ENCODE peak calls at places on chromosomes 6 and 20, in nine cellular contexts. One of them, this sample, is unnamed.

GRCh38 chr6:163951990-163952389 is 537.5 kb downstream of the QKI start:
- DNase-seq in activated CD4-positive, alpha-beta memory T cell treated with anti-CD3 and anti-CD28 coated beads, Interleukin-2, amount 10 ng/mL, durations not matched to agents 7 days and 5 days: no peak
- DNase-seq in OCI-LY7: no peak
- DNase-seq in central memory CD4-positive, alpha-beta T cell: no peak
- DNase-seq in PC-3: no peak
- DNase-seq in amniotic epithelial cell: no peak
- DNase-seq in stimulated activated CD4-positive, alpha-beta T cell treated with anti-CD3 and anti-CD28 coated beads, Interleukin-4, amount 100 ng/mL, for 4 hours: no peak
- DNase-seq in cardiac fibroblast: no peak
- DNase-seq in mesendoderm: no peak
- DNase-seq in this sample: no peak

GRCh38 chr20:17562804-17563305 is 7.0 kb upstream of the DSTN start:
- DNase-seq in activated CD4-positive, alpha-beta memory T cell treated with anti-CD3 and anti-CD28 coated beads, Interleukin-2, amount 10 ng/mL, durations not matched to agents 7 days and 5 days: no peak
- DNase-seq in OCI-LY7: no peak
- DNase-seq in central memory CD4-positive, alpha-beta T cell: no peak
- DNase-seq in PC-3: peak; percentile 31
- DNase-seq in amniotic epithelial cell: peak; percentile 95
- DNase-seq in stimulated activated CD4-positive, alpha-beta T cell treated with anti-CD3 and anti-CD28 coated beads, Interleukin-4, amount 100 ng/mL, for 4 hours: no peak
- DNase-seq in cardiac fibroblast: peak; percentile 88
- DNase-seq in mesendoderm: peak; percentile 35
- DNase-seq in this sample: peak; percentile 62

GRCh38 chr20:575230-575629 is 31.6 kb upstream of the CSNK2A1 start:
- DNase-seq in activated CD4-positive, alpha-beta memory T cell treated with anti-CD3 and anti-CD28 coated beads, Interleukin-2, amount 10 ng/mL, durations not matched to agents 7 days and 5 days: no peak
- DNase-seq in OCI-LY7: no peak
- DNase-seq in central memory CD4-positive, alpha-beta T cell: no peak
- DNase-seq in PC-3: no peak
- DNase-seq in amniotic epithelial cell: no peak
- DNase-seq in stimulated activated CD4-positive, alpha-beta T cell treated with anti-CD3 and anti-CD28 coated beads, Interleukin-4, amount 100 ng/mL, for 4 hours: no peak
- DNase-seq in cardiac fibroblast: no peak
- DNase-seq in mesendoderm: no peak
- DNase-seq in this sample: no peak

GRCh38 chr20:4445331-4445730 is 276.4 kb upstream of the PRND start:
- DNase-seq in activated CD4-positive, alpha-beta memory T cell treated with anti-CD3 and anti-CD28 coated beads, Interleukin-2, amount 10 ng/mL, durations not matched to agents 7 days and 5 days: no peak
- DNase-seq in OCI-LY7: no peak
- DNase-seq in central memory CD4-positive, alpha-beta T cell: no peak
- DNase-seq in PC-3: no peak
- DNase-seq in amniotic epithelial cell: no peak
- DNase-seq in stimulated activated CD4-positive, alpha-beta T cell treated with anti-CD3 and anti-CD28 coated beads, Interleukin-4, amount 100 ng/mL, for 4 hours: no peak
- DNase-seq in cardiac fibroblast: no peak
- DNase-seq in mesendoderm: no peak
- DNase-seq in this sample: no peak

GRCh38 chr6:43250992-43251373 is 7.7 kb downstream of the TTBK1 start:
- DNase-seq in activated CD4-positive, alpha-beta memory T cell treated with anti-CD3 and anti-CD28 coated beads, Interleukin-2, amount 10 ng/mL, durations not matched to agents 7 days and 5 days: no peak
- DNase-seq in OCI-LY7: no peak
- DNase-seq in central memory CD4-positive, alpha-beta T cell: no peak
- DNase-seq in PC-3: peak; percentile 54
- DNase-seq in amniotic epithelial cell: no peak
- DNase-seq in stimulated activated CD4-positive, alpha-beta T cell treated with anti-CD3 and anti-CD28 coated beads, Interleukin-4, amount 100 ng/mL, for 4 hours: no peak
- DNase-seq in cardiac fibroblast: no peak
- DNase-seq in mesendoderm: no peak
- DNase-seq in this sample: no peak

GRCh38 chr6:136403166-136403980 is 113.7 kb upstream of the BCLAF1 start:
- DNase-seq in activated CD4-positive, alpha-beta memory T cell treated with anti-CD3 and anti-CD28 coated beads, Interleukin-2, amount 10 ng/mL, durations not matched to agents 7 days and 5 days: no peak
- DNase-seq in OCI-LY7: no peak
- DNase-seq in central memory CD4-positive, alpha-beta T cell: no peak
- DNase-seq in PC-3: peak; percentile 88
- DNase-seq in amniotic epithelial cell: peak; percentile 97
- DNase-seq in stimulated activated CD4-positive, alpha-beta T cell treated with anti-CD3 and anti-CD28 coated beads, Interleukin-4, amount 100 ng/mL, for 4 hours: no peak
- DNase-seq in cardiac fibroblast: peak; percentile 78
- DNase-seq in mesendoderm: no peak
- DNase-seq in this sample: peak; percentile 24

GRCh38 chr20:63223121-63223825 is 7.3 kb upstream of the YTHDF1 start:
- DNase-seq in activated CD4-positive, alpha-beta memory T cell treated with anti-CD3 and anti-CD28 coated beads, Interleukin-2, amount 10 ng/mL, durations not matched to agents 7 days and 5 days: peak; percentile 54
- DNase-seq in OCI-LY7: peak; percentile 58
- DNase-seq in central memory CD4-positive, alpha-beta T cell: peak; percentile 21
- DNase-seq in PC-3: peak; percentile 61
- DNase-seq in amniotic epithelial cell: peak; percentile 21
- DNase-seq in stimulated activated CD4-positive, alpha-beta T cell treated with anti-CD3 and anti-CD28 coated beads, Interleukin-4, amount 100 ng/mL, for 4 hours: peak; percentile 34
- DNase-seq in cardiac fibroblast: peak; percentile 48
- DNase-seq in mesendoderm: peak; percentile 62
- DNase-seq in this sample: no peak

GRCh38 chr20:35618372-35619131 is 2.9 kb downstream of the SPAG4 start:
- DNase-seq in activated CD4-positive, alpha-beta memory T cell treated with anti-CD3 and anti-CD28 coated beads, Interleukin-2, amount 10 ng/mL, durations not matched to agents 7 days and 5 days: peak; percentile 30
- DNase-seq in OCI-LY7: peak; percentile 58
- DNase-seq in central memory CD4-positive, alpha-beta T cell: peak; percentile 17
- DNase-seq in PC-3: peak; percentile 46
- DNase-seq in amniotic epithelial cell: no peak
- DNase-seq in stimulated activated CD4-positive, alpha-beta T cell treated with anti-CD3 and anti-CD28 coated beads, Interleukin-4, amount 100 ng/mL, for 4 hours: no peak
- DNase-seq in cardiac fibroblast: peak; percentile 37
- DNase-seq in mesendoderm: no peak
- DNase-seq in this sample: no peak

GRCh38 chr6:27280064-27280539 is 32.0 kb downstream of the POM121L2 start:
- DNase-seq in activated CD4-positive, alpha-beta memory T cell treated with anti-CD3 and anti-CD28 coated beads, Interleukin-2, amount 10 ng/mL, durations not matched to agents 7 days and 5 days: no peak
- DNase-seq in OCI-LY7: no peak
- DNase-seq in central memory CD4-positive, alpha-beta T cell: no peak
- DNase-seq in PC-3: peak; percentile 74
- DNase-seq in amniotic epithelial cell: peak; percentile 35
- DNase-seq in stimulated activated CD4-positive, alpha-beta T cell treated with anti-CD3 and anti-CD28 coated beads, Interleukin-4, amount 100 ng/mL, for 4 hours: peak; percentile 19
- DNase-seq in cardiac fibroblast: peak; percentile 51
- DNase-seq in mesendoderm: peak; percentile 88
- DNase-seq in this sample: no peak

GRCh38 chr20:64041781-64042771 is 6.1 kb downstream of the C20orf204 start:
- DNase-seq in activated CD4-positive, alpha-beta memory T cell treated with anti-CD3 and anti-CD28 coated beads, Interleukin-2, amount 10 ng/mL, durations not matched to agents 7 days and 5 days: no peak
- DNase-seq in OCI-LY7: peak; percentile 35
- DNase-seq in central memory CD4-positive, alpha-beta T cell: no peak
- DNase-seq in PC-3: peak; percentile 16
- DNase-seq in amniotic epithelial cell: no peak
- DNase-seq in stimulated activated CD4-positive, alpha-beta T cell treated with anti-CD3 and anti-CD28 coated beads, Interleukin-4, amount 100 ng/mL, for 4 hours: no peak
- DNase-seq in cardiac fibroblast: no peak
- DNase-seq in mesendoderm: no peak
- DNase-seq in this sample: no peak

GRCh38 chr20:63090682-63091571 is 84.2 kb upstream of the BHLHE23 start:
- DNase-seq in activated CD4-positive, alpha-beta memory T cell treated with anti-CD3 and anti-CD28 coated beads, Interleukin-2, amount 10 ng/mL, durations not matched to agents 7 days and 5 days: no peak
- DNase-seq in OCI-LY7: no peak
- DNase-seq in central memory CD4-positive, alpha-beta T cell: no peak
- DNase-seq in PC-3: peak; percentile 16
- DNase-seq in amniotic epithelial cell: no peak
- DNase-seq in stimulated activated CD4-positive, alpha-beta T cell treated with anti-CD3 and anti-CD28 coated beads, Interleukin-4, amount 100 ng/mL, for 4 hours: no peak
- DNase-seq in cardiac fibroblast: no peak
- DNase-seq in mesendoderm: no peak
- DNase-seq in this sample: no peak

GRCh38 chr6:3808189-3808588 is 41.0 kb upstream of the FAM50B start:
- DNase-seq in activated CD4-positive, alpha-beta memory T cell treated with anti-CD3 and anti-CD28 coated beads, Interleukin-2, amount 10 ng/mL, durations not matched to agents 7 days and 5 days: no peak
- DNase-seq in OCI-LY7: no peak
- DNase-seq in central memory CD4-positive, alpha-beta T cell: no peak
- DNase-seq in PC-3: peak; percentile 30
- DNase-seq in amniotic epithelial cell: no peak
- DNase-seq in stimulated activated CD4-positive, alpha-beta T cell treated with anti-CD3 and anti-CD28 coated beads, Interleukin-4, amount 100 ng/mL, for 4 hours: no peak
- DNase-seq in cardiac fibroblast: no peak
- DNase-seq in mesendoderm: no peak
- DNase-seq in this sample: no peak

GRCh38 chr6:160634706-160635105 is 29.4 kb downstream of the LPA start:
- DNase-seq in activated CD4-positive, alpha-beta memory T cell treated with anti-CD3 and anti-CD28 coated beads, Interleukin-2, amount 10 ng/mL, durations not matched to agents 7 days and 5 days: no peak
- DNase-seq in OCI-LY7: no peak
- DNase-seq in central memory CD4-positive, alpha-beta T cell: no peak
- DNase-seq in PC-3: no peak
- DNase-seq in amniotic epithelial cell: peak; percentile 0
- DNase-seq in stimulated activated CD4-positive, alpha-beta T cell treated with anti-CD3 and anti-CD28 coated beads, Interleukin-4, amount 100 ng/mL, for 4 hours: no peak
- DNase-seq in cardiac fibroblast: no peak
- DNase-seq in mesendoderm: no peak
- DNase-seq in this sample: no peak

GRCh38 chr6:75157336-75157735 is 48.5 kb downstream of the COL12A1 start:
- DNase-seq in activated CD4-positive, alpha-beta memory T cell treated with anti-CD3 and anti-CD28 coated beads, Interleukin-2, amount 10 ng/mL, durations not matched to agents 7 days and 5 days: no peak
- DNase-seq in OCI-LY7: no peak
- DNase-seq in central memory CD4-positive, alpha-beta T cell: no peak
- DNase-seq in PC-3: no peak
- DNase-seq in amniotic epithelial cell: no peak
- DNase-seq in stimulated activated CD4-positive, alpha-beta T cell treated with anti-CD3 and anti-CD28 coated beads, Interleukin-4, amount 100 ng/mL, for 4 hours: no peak
- DNase-seq in cardiac fibroblast: no peak
- DNase-seq in mesendoderm: no peak
- DNase-seq in this sample: no peak

GRCh38 chr6:114304304-114304887 is 38.4 kb downstream of the HS3ST5 start:
- DNase-seq in activated CD4-positive, alpha-beta memory T cell treated with anti-CD3 and anti-CD28 coated beads, Interleukin-2, amount 10 ng/mL, durations not matched to agents 7 days and 5 days: no peak
- DNase-seq in OCI-LY7: peak; percentile 15
- DNase-seq in central memory CD4-positive, alpha-beta T cell: no peak
- DNase-seq in PC-3: peak; percentile 64
- DNase-seq in amniotic epithelial cell: peak; percentile 9
- DNase-seq in stimulated activated CD4-positive, alpha-beta T cell treated with anti-CD3 and anti-CD28 coated beads, Interleukin-4, amount 100 ng/mL, for 4 hours: no peak
- DNase-seq in cardiac fibroblast: peak; percentile 43
- DNase-seq in mesendoderm: no peak
- DNase-seq in this sample: peak; percentile 14

GRCh38 chr6:43243649-43244321 is 504 bp downstream of the TTBK1 start:
- DNase-seq in activated CD4-positive, alpha-beta memory T cell treated with anti-CD3 and anti-CD28 coated beads, Interleukin-2, amount 10 ng/mL, durations not matched to agents 7 days and 5 days: no peak
- DNase-seq in OCI-LY7: no peak
- DNase-seq in central memory CD4-positive, alpha-beta T cell: no peak
- DNase-seq in PC-3: no peak
- DNase-seq in amniotic epithelial cell: no peak
- DNase-seq in stimulated activated CD4-positive, alpha-beta T cell treated with anti-CD3 and anti-CD28 coated beads, Interleukin-4, amount 100 ng/mL, for 4 hours: no peak
- DNase-seq in cardiac fibroblast: no peak
- DNase-seq in mesendoderm: no peak
- DNase-seq in this sample: no peak

GRCh38 chr20:58461104-58461503 is 54.1 kb downstream of the APCDD1L start:
- DNase-seq in activated CD4-positive, alpha-beta memory T cell treated with anti-CD3 and anti-CD28 coated beads, Interleukin-2, amount 10 ng/mL, durations not matched to agents 7 days and 5 days: no peak
- DNase-seq in OCI-LY7: no peak
- DNase-seq in central memory CD4-positive, alpha-beta T cell: no peak
- DNase-seq in PC-3: no peak
- DNase-seq in amniotic epithelial cell: no peak
- DNase-seq in stimulated activated CD4-positive, alpha-beta T cell treated with anti-CD3 and anti-CD28 coated beads, Interleukin-4, amount 100 ng/mL, for 4 hours: no peak
- DNase-seq in cardiac fibroblast: no peak
- DNase-seq in mesendoderm: no peak
- DNase-seq in this sample: no peak

GRCh38 chr6:159727717-159728440 is 573 bp downstream of the WTAP start:
- DNase-seq in activated CD4-positive, alpha-beta memory T cell treated with anti-CD3 and anti-CD28 coated beads, Interleukin-2, amount 10 ng/mL, durations not matched to agents 7 days and 5 days: peak; percentile 67
- DNase-seq in OCI-LY7: peak; percentile 76
- DNase-seq in central memory CD4-positive, alpha-beta T cell: no peak
- DNase-seq in PC-3: peak; percentile 5
- DNase-seq in amniotic epithelial cell: peak; percentile 30
- DNase-seq in stimulated activated CD4-positive, alpha-beta T cell treated with anti-CD3 and anti-CD28 coated beads, Interleukin-4, amount 100 ng/mL, for 4 hours: no peak
- DNase-seq in cardiac fibroblast: peak; percentile 15
- DNase-seq in mesendoderm: peak; percentile 70
- DNase-seq in this sample: peak; percentile 33

GRCh38 chr20:58571942-58572666 is 56.9 kb upstream of the APCDD1L start:
- DNase-seq in activated CD4-positive, alpha-beta memory T cell treated with anti-CD3 and anti-CD28 coated beads, Interleukin-2, amount 10 ng/mL, durations not matched to agents 7 days and 5 days: no peak
- DNase-seq in OCI-LY7: no peak
- DNase-seq in central memory CD4-positive, alpha-beta T cell: no peak
- DNase-seq in PC-3: peak; percentile 39
- DNase-seq in amniotic epithelial cell: peak; percentile 56
- DNase-seq in stimulated activated CD4-positive, alpha-beta T cell treated with anti-CD3 and anti-CD28 coated beads, Interleukin-4, amount 100 ng/mL, for 4 hours: no peak
- DNase-seq in cardiac fibroblast: peak; percentile 19
- DNase-seq in mesendoderm: no peak
- DNase-seq in this sample: no peak

GRCh38 chr6:152004036-152004566 is 196.6 kb downstream of the ESR1 start:
- DNase-seq in activated CD4-positive, alpha-beta memory T cell treated with anti-CD3 and anti-CD28 coated beads, Interleukin-2, amount 10 ng/mL, durations not matched to agents 7 days and 5 days: no peak
- DNase-seq in OCI-LY7: no peak
- DNase-seq in central memory CD4-positive, alpha-beta T cell: no peak
- DNase-seq in PC-3: no peak
- DNase-seq in amniotic epithelial cell: no peak
- DNase-seq in stimulated activated CD4-positive, alpha-beta T cell treated with anti-CD3 and anti-CD28 coated beads, Interleukin-4, amount 100 ng/mL, for 4 hours: no peak
- DNase-seq in cardiac fibroblast: no peak
- DNase-seq in mesendoderm: no peak
- DNase-seq in this sample: peak; percentile 86

GRCh38 chr6:17741507-17741906 is 34.8 kb upstream of the NUP153 start:
- DNase-seq in activated CD4-positive, alpha-beta memory T cell treated with anti-CD3 and anti-CD28 coated beads, Interleukin-2, amount 10 ng/mL, durations not matched to agents 7 days and 5 days: no peak
- DNase-seq in OCI-LY7: no peak
- DNase-seq in central memory CD4-positive, alpha-beta T cell: no peak
- DNase-seq in PC-3: no peak
- DNase-seq in amniotic epithelial cell: no peak
- DNase-seq in stimulated activated CD4-positive, alpha-beta T cell treated with anti-CD3 and anti-CD28 coated beads, Interleukin-4, amount 100 ng/mL, for 4 hours: no peak
- DNase-seq in cardiac fibroblast: no peak
- DNase-seq in mesendoderm: no peak
- DNase-seq in this sample: no peak

GRCh38 chr20:58695895-58696375 is 3.3 kb downstream of the NPEPL1 start:
- DNase-seq in activated CD4-positive, alpha-beta memory T cell treated with anti-CD3 and anti-CD28 coated beads, Interleukin-2, amount 10 ng/mL, durations not matched to agents 7 days and 5 days: no peak
- DNase-seq in OCI-LY7: no peak
- DNase-seq in central memory CD4-positive, alpha-beta T cell: no peak
- DNase-seq in PC-3: no peak
- DNase-seq in amniotic epithelial cell: no peak
- DNase-seq in stimulated activated CD4-positive, alpha-beta T cell treated with anti-CD3 and anti-CD28 coated beads, Interleukin-4, amount 100 ng/mL, for 4 hours: no peak
- DNase-seq in cardiac fibroblast: no peak
- DNase-seq in mesendoderm: no peak
- DNase-seq in this sample: no peak

GRCh38 chr6:136788069-136788902 is 4.0 kb downstream of the MAP3K5 start:
- DNase-seq in activated CD4-positive, alpha-beta memory T cell treated with anti-CD3 and anti-CD28 coated beads, Interleukin-2, amount 10 ng/mL, durations not matched to agents 7 days and 5 days: no peak
- DNase-seq in OCI-LY7: no peak
- DNase-seq in central memory CD4-positive, alpha-beta T cell: peak; percentile 75
- DNase-seq in PC-3: peak; percentile 58
- DNase-seq in amniotic epithelial cell: peak; percentile 92
- DNase-seq in stimulated activated CD4-positive, alpha-beta T cell treated with anti-CD3 and anti-CD28 coated beads, Interleukin-4, amount 100 ng/mL, for 4 hours: no peak
- DNase-seq in cardiac fibroblast: peak; percentile 75
- DNase-seq in mesendoderm: no peak
- DNase-seq in this sample: peak; percentile 23

GRCh38 chr6:101926149-101926925 is 532.8 kb downstream of the GRIK2 start:
- DNase-seq in activated CD4-positive, alpha-beta memory T cell treated with anti-CD3 and anti-CD28 coated beads, Interleukin-2, amount 10 ng/mL, durations not matched to agents 7 days and 5 days: no peak
- DNase-seq in OCI-LY7: no peak
- DNase-seq in central memory CD4-positive, alpha-beta T cell: no peak
- DNase-seq in PC-3: no peak
- DNase-seq in amniotic epithelial cell: no peak
- DNase-seq in stimulated activated CD4-positive, alpha-beta T cell treated with anti-CD3 and anti-CD28 coated beads, Interleukin-4, amount 100 ng/mL, for 4 hours: no peak
- DNase-seq in cardiac fibroblast: no peak
- DNase-seq in mesendoderm: no peak
- DNase-seq in this sample: no peak

GRCh38 chr6:16741112-16742016 is 19.9 kb downstream of the ATXN1 start:
- DNase-seq in activated CD4-positive, alpha-beta memory T cell treated with anti-CD3 and anti-CD28 coated beads, Interleukin-2, amount 10 ng/mL, durations not matched to agents 7 days and 5 days: no peak
- DNase-seq in OCI-LY7: no peak
- DNase-seq in central memory CD4-positive, alpha-beta T cell: no peak
- DNase-seq in PC-3: peak; percentile 78
- DNase-seq in amniotic epithelial cell: peak; percentile 99
- DNase-seq in stimulated activated CD4-positive, alpha-beta T cell treated with anti-CD3 and anti-CD28 coated beads, Interleukin-4, amount 100 ng/mL, for 4 hours: no peak
- DNase-seq in cardiac fibroblast: peak; percentile 88
- DNase-seq in mesendoderm: no peak
- DNase-seq in this sample: peak; percentile 96

GRCh38 chr6:159875194-159875593 is 15.6 kb upstream of the MAS1 start:
- DNase-seq in activated CD4-positive, alpha-beta memory T cell treated with anti-CD3 and anti-CD28 coated beads, Interleukin-2, amount 10 ng/mL, durations not matched to agents 7 days and 5 days: no peak
- DNase-seq in OCI-LY7: peak; percentile 24
- DNase-seq in central memory CD4-positive, alpha-beta T cell: no peak
- DNase-seq in PC-3: no peak
- DNase-seq in amniotic epithelial cell: no peak
- DNase-seq in stimulated activated CD4-positive, alpha-beta T cell treated with anti-CD3 and anti-CD28 coated beads, Interleukin-4, amount 100 ng/mL, for 4 hours: no peak
- DNase-seq in cardiac fibroblast: no peak
- DNase-seq in mesendoderm: peak; percentile 14
- DNase-seq in this sample: no peak

GRCh38 chr6:13766201-13766634 is 48.1 kb downstream of the MCUR1 start:
- DNase-seq in activated CD4-positive, alpha-beta memory T cell treated with anti-CD3 and anti-CD28 coated beads, Interleukin-2, amount 10 ng/mL, durations not matched to agents 7 days and 5 days: no peak
- DNase-seq in OCI-LY7: no peak
- DNase-seq in central memory CD4-positive, alpha-beta T cell: no peak
- DNase-seq in PC-3: peak; percentile 37
- DNase-seq in amniotic epithelial cell: peak; percentile 69
- DNase-seq in stimulated activated CD4-positive, alpha-beta T cell treated with anti-CD3 and anti-CD28 coated beads, Interleukin-4, amount 100 ng/mL, for 4 hours: no peak
- DNase-seq in cardiac fibroblast: peak; percentile 47
- DNase-seq in mesendoderm: no peak
- DNase-seq in this sample: peak; percentile 38

GRCh38 chr20:46111028-46111835 is 6.9 kb upstream of the CD40 start:
- DNase-seq in activated CD4-positive, alpha-beta memory T cell treated with anti-CD3 and anti-CD28 coated beads, Interleukin-2, amount 10 ng/mL, durations not matched to agents 7 days and 5 days: no peak
- DNase-seq in OCI-LY7: peak; percentile 37
- DNase-seq in central memory CD4-positive, alpha-beta T cell: no peak
- DNase-seq in PC-3: no peak
- DNase-seq in amniotic epithelial cell: no peak
- DNase-seq in stimulated activated CD4-positive, alpha-beta T cell treated with anti-CD3 and anti-CD28 coated beads, Interleukin-4, amount 100 ng/mL, for 4 hours: no peak
- DNase-seq in cardiac fibroblast: no peak
- DNase-seq in mesendoderm: no peak
- DNase-seq in this sample: no peak

GRCh38 chr6:155262655-155263054 is 1.2 kb upstream of the CLDN20 start:
- DNase-seq in activated CD4-positive, alpha-beta memory T cell treated with anti-CD3 and anti-CD28 coated beads, Interleukin-2, amount 10 ng/mL, durations not matched to agents 7 days and 5 days: no peak
- DNase-seq in OCI-LY7: no peak
- DNase-seq in central memory CD4-positive, alpha-beta T cell: no peak
- DNase-seq in PC-3: no peak
- DNase-seq in amniotic epithelial cell: no peak
- DNase-seq in stimulated activated CD4-positive, alpha-beta T cell treated with anti-CD3 and anti-CD28 coated beads, Interleukin-4, amount 100 ng/mL, for 4 hours: no peak
- DNase-seq in cardiac fibroblast: no peak
- DNase-seq in mesendoderm: no peak
- DNase-seq in this sample: no peak

GRCh38 chr6:126077810-126078791 is 91.8 kb downstream of the TRMT11 start:
- DNase-seq in activated CD4-positive, alpha-beta memory T cell treated with anti-CD3 and anti-CD28 coated beads, Interleukin-2, amount 10 ng/mL, durations not matched to agents 7 days and 5 days: no peak
- DNase-seq in OCI-LY7: no peak
- DNase-seq in central memory CD4-positive, alpha-beta T cell: no peak
- DNase-seq in PC-3: no peak
- DNase-seq in amniotic epithelial cell: peak; percentile 57
- DNase-seq in stimulated activated CD4-positive, alpha-beta T cell treated with anti-CD3 and anti-CD28 coated beads, Interleukin-4, amount 100 ng/mL, for 4 hours: no peak
- DNase-seq in cardiac fibroblast: no peak
- DNase-seq in mesendoderm: no peak
- DNase-seq in this sample: no peak

GRCh38 chr20:63653041-63653973 is at the start of gene STMN3:
- DNase-seq in activated CD4-positive, alpha-beta memory T cell treated with anti-CD3 and anti-CD28 coated beads, Interleukin-2, amount 10 ng/mL, durations not matched to agents 7 days and 5 days: peak; percentile 79
- DNase-seq in OCI-LY7: peak; percentile 42
- DNase-seq in central memory CD4-positive, alpha-beta T cell: peak; percentile 62
- DNase-seq in PC-3: peak; percentile 61
- DNase-seq in amniotic epithelial cell: peak; percentile 94
- DNase-seq in stimulated activated CD4-positive, alpha-beta T cell treated with anti-CD3 and anti-CD28 coated beads, Interleukin-4, amount 100 ng/mL, for 4 hours: peak; percentile 65
- DNase-seq in cardiac fibroblast: peak; percentile 97
- DNase-seq in mesendoderm: peak; percentile 97
- DNase-seq in this sample: peak; percentile 72

This sample was measured in foreskin melanocyte.